ENCODE peak calls at places on chromosomes 11 and 22, in five cellular contexts. R is OCI-M1, B is ACHN, Y is EH, O is NCI-H460. L is an unnamed sample.

GRCh38 chr22:37279469-37279868 is 2.8 kb upstream of the CYTH4 start:
- DNase-seq in B (no peak), Y (peak), R (peak), O (no peak), L (peak)

GRCh38 chr11:45166604-45166897 is 20.1 kb downstream of the PRDM11 start:
- DNase-seq in B (no peak), Y (no peak), R (no peak), O (no peak), L (no peak)

GRCh38 chr11:95895815-95896214 is 28.1 kb downstream of the MTMR2 start:
- DNase-seq in R (peak), B (no peak), Y (no peak), O (no peak), L (no peak)

GRCh38 chr11:35980646-35981402 is 37.0 kb downstream of the LDLRAD3 start:
- DNase-seq in R (peak), Y (no peak), O (no peak), B (no peak), L (no peak)

GRCh38 chr11:112082729-112083128 is 3.8 kb downstream of the TIMM8B start:
- DNase-seq in Y (peak), R (peak), O (no peak), B (peak), L (peak)

GRCh38 chr11:118610773-118611432 is 3.5 kb downstream of the PHLDB1 start:
- DNase-seq in R (peak), O (peak), Y (peak), B (no peak), L (no peak)

GRCh38 chr11:44361883-44362282 is 51.9 kb upstream of the ALX4 start:
- DNase-seq in Y (peak), B (no peak), O (no peak), R (no peak), L (no peak)

GRCh38 chr11:111846640-111847039 is 24.7 kb downstream of the ALG9 start:
- DNase-seq in O (no peak), Y (peak), B (no peak), R (peak), L (peak)

GRCh38 chr11:72704028-72704782 is 30.0 kb upstream of the PDE2A start:
- DNase-seq in R (no peak), B (no peak), Y (no peak), O (no peak), L (no peak)

GRCh38 chr22:37472418-37473006 is 13.7 kb downstream of the MFNG start:
- DNase-seq in Y (peak), B (peak), R (peak), O (no peak), L (no peak)

GRCh38 chr11:102163368-102163767 is 53.1 kb downstream of the YAP1 start:
- DNase-seq in B (no peak), Y (no peak), R (no peak), O (no peak), L (no peak)

GRCh38 chr11:6414874-6415328 is 4.0 kb downstream of the APBB1 start:
- DNase-seq in Y (peak), O (no peak), R (no peak), B (no peak), L (no peak)

GRCh38 chr22:43957871-43958270 is 2.6 kb downstream of the SAMM50 start:
- DNase-seq in Y (peak), O (no peak), R (no peak), B (no peak), L (no peak)

GRCh38 chr11:110028904-110029303 is 64.3 kb upstream of the ZC3H12C start:
- DNase-seq in Y (no peak), R (no peak), O (no peak), B (no peak), L (peak)

GRCh38 chr22:17972385-17973181 is 51.8 kb downstream of the MICAL3 start:
- DNase-seq in Y (peak), B (no peak), O (peak), R (no peak), L (peak)

GRCh38 chr22:49101225-49101624 is 726.4 kb downstream of the BRD1 start:
- DNase-seq in B (no peak), Y (no peak), R (no peak), O (no peak), L (no peak)

GRCh38 chr11:122668562-122669090 is 13.1 kb downstream of the UBASH3B start:
- DNase-seq in O (no peak), B (no peak), R (no peak), Y (peak), L (peak)

GRCh38 chr22:37211075-37211852 is 1.0 kb downstream of the SSTR3 start:
- DNase-seq in B (no peak), O (no peak), R (no peak), Y (no peak), L (no peak)

GRCh38 chr11:13939952-13940610 is 22.4 kb upstream of the SPON1 start:
- DNase-seq in O (no peak), R (no peak), B (peak), Y (peak), L (no peak)

GRCh38 chr11:131924446-131925240 is 554.2 kb downstream of the NTM start:
- DNase-seq in Y (peak), O (no peak), B (peak), R (no peak), L (peak)

GRCh38 chr11:61141601-61142028 is 19.6 kb downstream of the VPS37C start:
- DNase-seq in O (no peak), Y (no peak), B (no peak), R (no peak), L (no peak)

GRCh38 chr11:70137383-70137782 is 59.3 kb downstream of the ANO1 start:
- DNase-seq in B (no peak), R (no peak), O (no peak), Y (no peak), L (no peak)

GRCh38 chr11:329886-330253 is 9.2 kb upstream of the IFITM3 start:
- DNase-seq in O (no peak), Y (no peak), B (no peak), R (no peak), L (no peak)

GRCh38 chr11:68142441-68143309 is 21.5 kb upstream of the CHKA start:
- DNase-seq in B (no peak), Y (no peak), R (no peak), O (no peak), L (no peak)